ENCODE peak calls at places on chromosomes 13 and 19, in six cellular contexts. One of them, this sample, is unnamed. For H3K27me3, the result is how much of the 10 kb centered on the place peaks cover.

GRCh38 chr13:110312669-110313031 is 5.6 kb downstream of the COL4A2 start:
- DNase-seq in uterus: peak
- DNase-seq in breast epithelium: peak
- DNase-seq in IMR-90: peak
- DNase-seq in stomach: no peak
- DNase-seq in tibial nerve: no peak
- DNase-seq in this sample: no peak

GRCh38 chr19:54882758-54883157 is 8.7 kb downstream of the FCAR start:
- DNase-seq in uterus: no peak
- DNase-seq in breast epithelium: no peak
- DNase-seq in IMR-90: no peak
- DNase-seq in stomach: no peak
- DNase-seq in tibial nerve: no peak
- DNase-seq in this sample: no peak

GRCh38 chr19:54612428-54612827 is 17.9 kb upstream of the LILRB1 start:
- DNase-seq in uterus: no peak
- DNase-seq in breast epithelium: no peak
- DNase-seq in IMR-90: no peak
- DNase-seq in stomach: no peak
- DNase-seq in tibial nerve: no peak
- DNase-seq in this sample: no peak

GRCh38 chr13:45989607-45990006 is 62.9 kb downstream of the ZC3H13 start:
- DNase-seq in uterus: no peak
- DNase-seq in breast epithelium: no peak
- DNase-seq in IMR-90: peak
- DNase-seq in stomach: no peak
- DNase-seq in tibial nerve: no peak
- DNase-seq in this sample: no peak

GRCh38 chr13:75486146-75486545 is 4.2 kb upstream of the TBC1D4 start:
- DNase-seq in uterus: no peak
- DNase-seq in breast epithelium: no peak
- DNase-seq in IMR-90: no peak
- DNase-seq in stomach: no peak
- DNase-seq in tibial nerve: no peak
- DNase-seq in this sample: no peak

GRCh38 chr13:110070511-110071120 is 236.3 kb downstream of the COL4A1 start:
- DNase-seq in uterus: no peak
- DNase-seq in breast epithelium: no peak
- DNase-seq in IMR-90: peak
- DNase-seq in stomach: no peak
- DNase-seq in tibial nerve: no peak
- DNase-seq in this sample: no peak

GRCh38 chr19:1525343-1525742 is 1.5 kb downstream of the PLK5 start:
- DNase-seq in uterus: no peak
- DNase-seq in breast epithelium: no peak
- DNase-seq in IMR-90: no peak
- DNase-seq in stomach: no peak
- DNase-seq in tibial nerve: no peak
- DNase-seq in this sample: no peak

GRCh38 chr13:54415753-54416366 is 1387.2 kb downstream of the OLFM4 start:
- DNase-seq in uterus: no peak
- DNase-seq in breast epithelium: no peak
- DNase-seq in IMR-90: no peak
- DNase-seq in stomach: no peak
- DNase-seq in tibial nerve: no peak
- DNase-seq in this sample: no peak

GRCh38 chr13:38872693-38873092 is 117.9 kb downstream of the STOML3 start:
- DNase-seq in uterus: peak
- DNase-seq in breast epithelium: no peak
- DNase-seq in IMR-90: peak
- DNase-seq in stomach: no peak
- DNase-seq in tibial nerve: no peak
- DNase-seq in this sample: no peak

GRCh38 chr13:45325806-45326205 is 15.2 kb downstream of the TPT1 start:
- DNase-seq in uterus: no peak
- DNase-seq in breast epithelium: no peak
- DNase-seq in IMR-90: peak
- DNase-seq in stomach: no peak
- DNase-seq in tibial nerve: peak
- DNase-seq in this sample: no peak

GRCh38 chr19:7953060-7953459 is 9.6 kb upstream of the TIMM44 start:
- DNase-seq in uterus: no peak
- DNase-seq in breast epithelium: no peak
- DNase-seq in IMR-90: peak
- DNase-seq in stomach: no peak
- DNase-seq in tibial nerve: no peak
- DNase-seq in this sample: no peak

GRCh38 chr13:30577381-30577780 is 40.3 kb upstream of the USPL1 start:
- DNase-seq in uterus: no peak
- DNase-seq in breast epithelium: no peak
- DNase-seq in IMR-90: peak
- DNase-seq in stomach: no peak
- DNase-seq in tibial nerve: no peak
- DNase-seq in this sample: peak

GRCh38 chr13:75633285-75633684 is 2.8 kb upstream of the LMO7 start:
- DNase-seq in uterus: no peak
- DNase-seq in breast epithelium: no peak
- DNase-seq in IMR-90: peak
- DNase-seq in stomach: no peak
- DNase-seq in tibial nerve: no peak
- DNase-seq in this sample: no peak

GRCh38 chr19:4597278-4597974 is 37.9 kb upstream of the SEMA6B start:
- DNase-seq in uterus: no peak
- DNase-seq in breast epithelium: no peak
- DNase-seq in IMR-90: no peak
- DNase-seq in stomach: no peak
- DNase-seq in tibial nerve: no peak
- DNase-seq in this sample: no peak

GRCh38 chr19:46390121-46390858 is 23.1 kb downstream of the CCDC8 start:
- DNase-seq in uterus: no peak
- DNase-seq in breast epithelium: no peak
- DNase-seq in IMR-90: no peak
- DNase-seq in stomach: no peak
- DNase-seq in tibial nerve: no peak
- DNase-seq in this sample: no peak

GRCh38 chr13:27037571-27037970 is 134.0 kb downstream of the USP12 start:
- DNase-seq in uterus: no peak
- DNase-seq in breast epithelium: no peak
- DNase-seq in IMR-90: no peak
- DNase-seq in stomach: no peak
- DNase-seq in tibial nerve: no peak
- DNase-seq in this sample: no peak

GRCh38 chr13:100399455-100399854 is 189.1 kb downstream of the GGACT start:
- DNase-seq in uterus: no peak
- DNase-seq in breast epithelium: no peak
- DNase-seq in IMR-90: no peak
- DNase-seq in stomach: no peak
- DNase-seq in tibial nerve: no peak
- DNase-seq in this sample: no peak

GRCh38 chr13:99471231-99472202 is 29.8 kb upstream of the TM9SF2 start:
- DNase-seq in uterus: no peak
- DNase-seq in breast epithelium: no peak
- DNase-seq in IMR-90: peak
- DNase-seq in stomach: no peak
- DNase-seq in tibial nerve: no peak
- DNase-seq in this sample: no peak

GRCh38 chr13:110109910-110110309 is 197.0 kb downstream of the COL4A1 start:
- DNase-seq in uterus: peak
- DNase-seq in breast epithelium: no peak
- DNase-seq in IMR-90: peak
- DNase-seq in stomach: no peak
- DNase-seq in tibial nerve: no peak
- DNase-seq in this sample: peak

GRCh38 chr13:43229506-43229905 is 206.1 kb downstream of the DNAJC15 start:
- DNase-seq in uterus: no peak
- DNase-seq in breast epithelium: no peak
- DNase-seq in IMR-90: peak
- DNase-seq in stomach: no peak
- DNase-seq in tibial nerve: no peak
- DNase-seq in this sample: no peak

GRCh38 chr19:2382530-2383222 is 22.6 kb downstream of the TMPRSS9 start:
- DNase-seq in uterus: no peak
- DNase-seq in breast epithelium: no peak
- DNase-seq in IMR-90: no peak
- DNase-seq in stomach: no peak
- DNase-seq in tibial nerve: no peak
- DNase-seq in this sample: no peak

DNA sequence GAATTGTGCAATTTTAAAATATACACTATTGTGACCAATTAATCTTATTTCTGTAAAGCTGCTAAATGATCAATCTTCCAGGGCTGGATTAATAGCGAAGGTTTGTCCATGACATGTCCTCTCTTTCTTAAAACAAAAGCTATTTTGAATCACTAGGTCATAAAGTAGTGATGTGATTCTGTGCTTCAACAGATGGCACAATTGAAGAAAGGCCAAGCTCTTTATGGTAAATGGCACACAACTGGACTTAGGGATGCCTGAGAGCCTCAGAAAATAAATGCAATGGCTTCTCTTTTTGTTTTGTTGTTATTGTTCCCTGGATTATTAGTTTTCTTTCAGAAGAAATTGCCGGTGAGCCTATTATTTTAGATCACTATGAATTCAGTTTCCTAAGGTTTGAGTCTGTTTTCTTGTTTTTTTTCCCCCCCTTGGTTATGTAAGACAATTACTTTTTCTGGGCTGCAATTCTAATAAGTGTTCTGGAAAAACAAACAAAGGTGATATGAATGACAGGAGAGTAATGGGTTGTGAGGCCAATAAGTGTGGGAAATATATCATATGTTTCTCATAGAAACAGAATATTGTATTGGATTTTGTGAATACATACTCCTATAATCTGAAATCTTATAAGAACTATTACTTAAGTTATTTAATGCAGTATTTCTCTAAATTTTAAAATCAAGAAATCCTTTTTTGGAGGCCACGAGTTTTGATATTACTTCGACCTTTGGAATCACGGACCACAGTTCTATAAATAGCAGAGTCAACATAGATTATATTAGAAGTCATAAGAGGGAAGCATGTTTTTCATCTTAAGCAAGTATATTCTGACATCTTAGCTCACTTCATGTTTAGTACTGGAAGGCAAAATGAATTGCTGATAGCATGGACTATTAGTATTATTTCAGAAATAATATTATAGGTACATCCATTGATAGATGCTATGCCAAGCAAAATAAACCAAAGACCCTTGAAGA is 16.8 kb downstream of the SLITRK1 start:
- DNase-seq in uterus: no peak
- DNase-seq in breast epithelium: no peak
- DNase-seq in IMR-90: no peak
- DNase-seq in stomach: no peak
- DNase-seq in tibial nerve: no peak
- DNase-seq in this sample: no peak
- H3K27me3 ChIP-seq in uterus: under half
- H3K27me3 ChIP-seq in breast epithelium: under half
- H3K27me3 ChIP-seq in IMR-90: under half
- H3K27me3 ChIP-seq in stomach: under half
- H3K27me3 ChIP-seq in tibial nerve: under half
- H3K27me3 ChIP-seq in this sample: under half

GRCh38 chr19:21843081-21843480 is 7.1 kb upstream of the ZNF43 start:
- DNase-seq in uterus: no peak
- DNase-seq in breast epithelium: no peak
- DNase-seq in IMR-90: no peak
- DNase-seq in stomach: no peak
- DNase-seq in tibial nerve: no peak
- DNase-seq in this sample: no peak

GRCh38 chr19:21838646-21839045 is 2.7 kb upstream of the ZNF43 start:
- DNase-seq in uterus: no peak
- DNase-seq in breast epithelium: no peak
- DNase-seq in IMR-90: peak
- DNase-seq in stomach: no peak
- DNase-seq in tibial nerve: no peak
- DNase-seq in this sample: no peak

GRCh38 chr19:21839966-21840365 is 4.0 kb upstream of the ZNF43 start:
- DNase-seq in uterus: no peak
- DNase-seq in breast epithelium: no peak
- DNase-seq in IMR-90: no peak
- DNase-seq in stomach: no peak
- DNase-seq in tibial nerve: no peak
- DNase-seq in this sample: no peak

GRCh38 chr19:21841784-21842097 is 5.8 kb upstream of the ZNF43 start:
- DNase-seq in uterus: no peak
- DNase-seq in breast epithelium: no peak
- DNase-seq in IMR-90: no peak
- DNase-seq in stomach: no peak
- DNase-seq in tibial nerve: no peak
- DNase-seq in this sample: no peak

GRCh38 chr19:21841081-21841783 is 5.2 kb upstream of the ZNF43 start:
- DNase-seq in uterus: no peak
- DNase-seq in breast epithelium: no peak
- DNase-seq in IMR-90: no peak
- DNase-seq in stomach: no peak
- DNase-seq in tibial nerve: no peak
- DNase-seq in this sample: no peak
- TF ChIP-seq POLR2A in uterus: no peak
- TF ChIP-seq POLR2A in breast epithelium: no peak
- TF ChIP-seq POLR2A in IMR-90: no peak
- TF ChIP-seq POLR2A in stomach: no peak
- TF ChIP-seq POLR2A in tibial nerve: no peak
- TF ChIP-seq POLR2A in this sample: no peak

GRCh38 chr13:25371608-25372274 is at the start of gene ATP8A2:
- DNase-seq in uterus: no peak
- DNase-seq in breast epithelium: no peak
- DNase-seq in IMR-90: no peak
- DNase-seq in stomach: no peak
- DNase-seq in tibial nerve: no peak
- DNase-seq in this sample: no peak
- H3K27me3 ChIP-seq in uterus: under half
- H3K27me3 ChIP-seq in breast epithelium: under half
- H3K27me3 ChIP-seq in IMR-90: half or more
- H3K27me3 ChIP-seq in stomach: half or more
- H3K27me3 ChIP-seq in tibial nerve: under half
- H3K27me3 ChIP-seq in this sample: under half

DNA sequence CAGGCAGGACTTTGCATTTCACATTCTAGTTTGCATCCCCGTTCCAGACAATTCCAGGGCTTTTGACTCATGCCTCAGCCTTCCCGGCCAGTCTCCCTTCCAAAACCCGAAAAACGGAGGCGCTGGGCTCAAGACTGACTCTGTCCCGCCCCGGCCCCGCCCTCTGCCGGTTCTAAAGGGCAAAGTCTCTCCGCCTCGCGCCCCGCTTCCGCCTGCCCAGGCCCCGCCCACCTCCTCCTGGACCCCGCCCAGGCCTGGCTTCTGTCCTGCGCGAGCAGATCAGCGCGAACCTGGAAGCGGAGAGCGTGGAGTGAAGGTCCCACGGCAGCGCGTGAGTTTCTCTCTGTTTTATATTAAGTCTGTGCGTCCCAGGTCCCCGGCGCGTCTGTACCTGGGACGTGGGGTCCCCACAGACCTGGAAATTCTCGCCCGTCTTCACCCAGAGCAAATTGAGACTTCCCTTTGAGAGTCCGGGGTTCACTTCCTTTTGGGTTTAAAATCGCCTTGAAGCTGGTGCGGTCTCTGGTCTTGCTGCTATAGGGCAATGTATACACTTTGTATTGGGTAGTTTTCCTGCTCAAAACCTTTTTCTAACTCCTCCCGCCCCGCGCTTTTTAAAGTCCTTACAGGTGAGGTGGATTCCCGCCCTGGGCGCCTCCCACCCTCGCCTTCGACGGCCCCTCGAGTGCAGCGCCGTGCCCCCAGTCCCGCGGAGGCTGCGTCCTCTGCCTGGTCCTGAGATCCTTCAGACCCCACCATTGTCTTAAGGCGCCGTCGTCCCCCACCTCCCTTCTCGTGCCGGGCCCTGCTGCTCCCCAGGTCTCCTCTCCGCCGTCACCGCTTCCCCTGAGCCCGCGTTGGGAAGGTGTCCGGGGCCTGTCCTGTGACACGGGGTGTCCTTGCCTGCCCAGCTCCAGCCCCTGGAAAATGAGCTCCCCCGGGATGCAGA is 31.2 kb downstream of the ZNF701 start:
- DNase-seq in uterus: peak
- DNase-seq in breast epithelium: peak
- DNase-seq in IMR-90: peak
- DNase-seq in stomach: peak
- DNase-seq in tibial nerve: peak
- DNase-seq in this sample: peak
- TF ChIP-seq POLR2A in uterus: peak
- TF ChIP-seq POLR2A in breast epithelium: no peak
- TF ChIP-seq POLR2A in IMR-90: no peak
- TF ChIP-seq POLR2A in stomach: no peak
- TF ChIP-seq POLR2A in tibial nerve: peak
- TF ChIP-seq POLR2A in this sample: peak